ENCODE peak calls at places on chromosomes 6 and 20, in four cellular contexts. One of them, this sample, is unnamed.

GRCh38 chr6:36642913-36643817 is 35.3 kb upstream of the CDKN1A start:
- DNase-seq in SK-N-SH: no peak
- DNase-seq in K562: no peak
- DNase-seq in GM12878: no peak
- DNase-seq in this sample: no peak

GRCh38 chr20:4225778-4226177 is 210.4 kb upstream of the RNF24 start:
- DNase-seq in SK-N-SH: no peak
- DNase-seq in K562: no peak
- DNase-seq in GM12878: no peak
- DNase-seq in this sample: no peak

GRCh38 chr6:82073484-82073883 is 174.1 kb downstream of the IBTK start:
- DNase-seq in SK-N-SH: no peak
- DNase-seq in K562: no peak
- DNase-seq in GM12878: no peak
- DNase-seq in this sample: no peak

GRCh38 chr6:112979830-112980229 is 632.7 kb downstream of the RFPL4B start:
- DNase-seq in SK-N-SH: peak
- DNase-seq in K562: no peak
- DNase-seq in GM12878: no peak
- DNase-seq in this sample: no peak

GRCh38 chr6:10411131-10411914 is 3.6 kb downstream of the TFAP2A start:
- DNase-seq in SK-N-SH: no peak
- DNase-seq in K562: no peak
- DNase-seq in GM12878: no peak
- DNase-seq in this sample: no peak

GRCh38 chr6:20708367-20709124 is 174.3 kb downstream of the CDKAL1 start:
- DNase-seq in SK-N-SH: no peak
- DNase-seq in K562: no peak
- DNase-seq in GM12878: peak
- DNase-seq in this sample: no peak

GRCh38 chr20:38258545-38259223 is 1.9 kb downstream of the KIAA1755 start:
- DNase-seq in SK-N-SH: no peak
- DNase-seq in K562: no peak
- DNase-seq in GM12878: no peak
- DNase-seq in this sample: no peak

GRCh38 chr6:16180696-16181428 is 52.0 kb downstream of the MYLIP start:
- DNase-seq in SK-N-SH: no peak
- DNase-seq in K562: no peak
- DNase-seq in GM12878: no peak
- DNase-seq in this sample: no peak

GRCh38 chr6:45808917-45809316 is 206.7 kb downstream of the CLIC5 start:
- DNase-seq in SK-N-SH: no peak
- DNase-seq in K562: no peak
- DNase-seq in GM12878: no peak
- DNase-seq in this sample: no peak

GRCh38 chr6:130240232-130240631 is 17.5 kb upstream of the SAMD3 start:
- DNase-seq in SK-N-SH: no peak
- DNase-seq in K562: no peak
- DNase-seq in GM12878: no peak
- DNase-seq in this sample: no peak

GRCh38 chr20:6994452-6994851 is 227.0 kb downstream of the BMP2 start:
- DNase-seq in SK-N-SH: no peak
- DNase-seq in K562: no peak
- DNase-seq in GM12878: no peak
- DNase-seq in this sample: no peak

GRCh38 chr6:22249646-22250045 is 47.2 kb downstream of the PRL start:
- DNase-seq in SK-N-SH: no peak
- DNase-seq in K562: no peak
- DNase-seq in GM12878: no peak
- DNase-seq in this sample: no peak

GRCh38 chr6:80767808-80768207 is 661.3 kb downstream of the BCKDHB start:
- DNase-seq in SK-N-SH: no peak
- DNase-seq in K562: no peak
- DNase-seq in GM12878: no peak
- DNase-seq in this sample: no peak

GRCh38 chr6:35082046-35082732 is 59.0 kb downstream of the TCP11 start:
- DNase-seq in SK-N-SH: no peak
- DNase-seq in K562: no peak
- DNase-seq in GM12878: no peak
- DNase-seq in this sample: no peak

GRCh38 chr6:99603421-99604160 is 3.0 kb upstream of the PRDM13 start:
- DNase-seq in SK-N-SH: peak
- DNase-seq in K562: peak
- DNase-seq in GM12878: no peak
- DNase-seq in this sample: no peak

GRCh38 chr6:28682542-28682941 is 156.9 kb downstream of the GPX5 start:
- DNase-seq in SK-N-SH: no peak
- DNase-seq in K562: no peak
- DNase-seq in GM12878: no peak
- DNase-seq in this sample: no peak

GRCh38 chr6:215335-216034 is 76.8 kb upstream of the DUSP22 start:
- DNase-seq in SK-N-SH: no peak
- DNase-seq in K562: no peak
- DNase-seq in GM12878: peak
- DNase-seq in this sample: no peak

GRCh38 chr20:40173877-40174276 is 515.2 kb downstream of the MAFB start:
- DNase-seq in SK-N-SH: no peak
- DNase-seq in K562: no peak
- DNase-seq in GM12878: no peak
- DNase-seq in this sample: no peak

GRCh38 chr20:46119547-46119946 is 1.4 kb downstream of the CD40 start:
- DNase-seq in SK-N-SH: no peak
- DNase-seq in K562: no peak
- DNase-seq in GM12878: no peak
- DNase-seq in this sample: no peak

GRCh38 chr20:46119028-46119546 is 973 bp downstream of the CD40 start:
- DNase-seq in SK-N-SH: no peak
- DNase-seq in K562: no peak
- DNase-seq in GM12878: peak
- DNase-seq in this sample: no peak

GRCh38 chr20:46120136-46120535 is 2.0 kb downstream of the CD40 start:
- DNase-seq in SK-N-SH: no peak
- DNase-seq in K562: no peak
- DNase-seq in GM12878: no peak
- DNase-seq in this sample: no peak

GRCh38 chr20:46118481-46119020 is 437 bp downstream of the CD40 start:
- DNase-seq in SK-N-SH: no peak
- DNase-seq in K562: no peak
- DNase-seq in GM12878: no peak
- DNase-seq in this sample: no peak

GRCh38 chr20:46117704-46118467 is at the start of gene CD40:
- DNase-seq in SK-N-SH: peak
- DNase-seq in K562: peak
- DNase-seq in GM12878: peak
- DNase-seq in this sample: peak
- H3K27ac ChIP-seq in SK-N-SH: no peak
- H3K27ac ChIP-seq in K562: no peak
- H3K27ac ChIP-seq in GM12878: peak
- H3K27ac ChIP-seq in this sample: no peak

GRCh38 chr6:121319112-121319553 is 15.1 kb downstream of the TBC1D32 start:
- DNase-seq in SK-N-SH: no peak
- DNase-seq in K562: peak
- DNase-seq in GM12878: no peak
- DNase-seq in this sample: no peak
- TF ChIP-seq CTCF in SK-N-SH: no peak
- TF ChIP-seq CTCF in K562: peak
- TF ChIP-seq CTCF in GM12878: peak
- TF ChIP-seq CTCF in this sample: no peak

GRCh38 chr6:70604254-70604653 is 37.5 kb downstream of the SDHAF4 start:
- DNase-seq in SK-N-SH: no peak
- DNase-seq in K562: no peak
- DNase-seq in GM12878: no peak
- DNase-seq in this sample: no peak
- TF ChIP-seq GABPA in SK-N-SH: no peak
- TF ChIP-seq GABPA in K562: no peak
- TF ChIP-seq GABPA in GM12878: no peak
- TF ChIP-seq GABPA in this sample: no peak

GRCh38 chr6:52513896-52514295 is 63.0 kb downstream of the TRAM2 start:
- DNase-seq in SK-N-SH: no peak
- DNase-seq in K562: no peak
- DNase-seq in GM12878: no peak
- DNase-seq in this sample: no peak

GRCh38 chr6:52516269-52516668 is 60.6 kb downstream of the TRAM2 start:
- DNase-seq in SK-N-SH: no peak
- DNase-seq in K562: no peak
- DNase-seq in GM12878: no peak
- DNase-seq in this sample: no peak

GRCh38 chr6:52514514-52514913 is 62.3 kb downstream of the TRAM2 start:
- DNase-seq in SK-N-SH: no peak
- DNase-seq in K562: no peak
- DNase-seq in GM12878: no peak
- DNase-seq in this sample: no peak

GRCh38 chr6:52516943-52517342 is 59.9 kb downstream of the TRAM2 start:
- DNase-seq in SK-N-SH: no peak
- DNase-seq in K562: no peak
- DNase-seq in GM12878: no peak
- DNase-seq in this sample: no peak

DNA sequence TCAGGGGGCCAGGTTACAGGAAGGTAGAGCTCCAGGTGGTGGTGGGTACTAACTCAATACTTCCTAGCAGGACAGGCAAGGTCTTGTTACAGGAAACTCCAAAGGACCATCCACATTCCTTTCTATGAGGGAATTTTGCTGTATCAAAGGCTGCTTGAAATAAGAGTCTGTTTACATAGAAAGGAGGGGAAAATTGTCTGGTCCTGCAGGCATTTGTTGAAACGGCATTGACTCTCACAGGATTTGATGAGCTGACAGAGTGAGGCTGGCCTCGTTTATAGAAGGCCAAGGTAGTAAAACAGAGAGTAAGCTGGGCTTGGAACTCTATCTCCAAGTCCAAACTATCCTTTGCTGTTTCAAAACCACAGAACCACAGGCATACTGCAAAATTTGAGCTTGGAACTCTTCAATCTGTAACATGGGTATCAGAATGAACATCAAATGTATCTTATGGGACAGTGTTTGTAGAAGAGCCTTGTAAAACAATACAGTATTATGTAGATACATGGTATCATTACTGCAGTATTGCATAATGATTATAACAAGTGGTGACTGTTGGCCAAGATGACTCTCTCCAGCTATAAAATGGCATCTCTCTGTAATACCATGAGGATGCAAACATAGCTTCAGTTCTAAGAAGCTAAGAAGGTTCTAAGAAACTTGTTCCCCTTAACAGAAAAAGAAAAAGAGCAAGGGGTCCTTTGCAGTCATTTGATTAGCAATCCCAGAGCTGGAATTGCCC is 61.5 kb downstream of the TRAM2 start:
- DNase-seq in SK-N-SH: no peak
- DNase-seq in K562: no peak
- DNase-seq in GM12878: no peak
- DNase-seq in this sample: no peak
- H3K27ac ChIP-seq in SK-N-SH: peak
- H3K27ac ChIP-seq in K562: no peak
- H3K27ac ChIP-seq in GM12878: no peak
- H3K27ac ChIP-seq in this sample: no peak

GRCh38 chr6:143060354-143060805 is 309 bp upstream of the AIG1 start:
- DNase-seq in SK-N-SH: peak
- DNase-seq in K562: peak
- DNase-seq in GM12878: peak
- DNase-seq in this sample: peak
- TF ChIP-seq CTCF in SK-N-SH: no peak
- TF ChIP-seq CTCF in K562: peak
- TF ChIP-seq CTCF in GM12878: peak
- TF ChIP-seq CTCF in this sample: no peak

GRCh38 chr6:14729186-14729871 is 516.5 kb upstream of the JARID2 start:
- DNase-seq in SK-N-SH: no peak
- DNase-seq in K562: no peak
- DNase-seq in GM12878: peak
- DNase-seq in this sample: no peak

GRCh38 chr6:14728396-14729024 is 517.4 kb upstream of the JARID2 start:
- DNase-seq in SK-N-SH: no peak
- DNase-seq in K562: peak
- DNase-seq in GM12878: no peak
- DNase-seq in this sample: peak

GRCh38 chr6:14726816-14727493 is 518.9 kb upstream of the JARID2 start:
- DNase-seq in SK-N-SH: no peak
- DNase-seq in K562: no peak
- DNase-seq in GM12878: no peak
- DNase-seq in this sample: peak

GRCh38 chr6:14730654-14731053 is 515.2 kb upstream of the JARID2 start:
- DNase-seq in SK-N-SH: no peak
- DNase-seq in K562: no peak
- DNase-seq in GM12878: no peak
- DNase-seq in this sample: no peak

DNA sequence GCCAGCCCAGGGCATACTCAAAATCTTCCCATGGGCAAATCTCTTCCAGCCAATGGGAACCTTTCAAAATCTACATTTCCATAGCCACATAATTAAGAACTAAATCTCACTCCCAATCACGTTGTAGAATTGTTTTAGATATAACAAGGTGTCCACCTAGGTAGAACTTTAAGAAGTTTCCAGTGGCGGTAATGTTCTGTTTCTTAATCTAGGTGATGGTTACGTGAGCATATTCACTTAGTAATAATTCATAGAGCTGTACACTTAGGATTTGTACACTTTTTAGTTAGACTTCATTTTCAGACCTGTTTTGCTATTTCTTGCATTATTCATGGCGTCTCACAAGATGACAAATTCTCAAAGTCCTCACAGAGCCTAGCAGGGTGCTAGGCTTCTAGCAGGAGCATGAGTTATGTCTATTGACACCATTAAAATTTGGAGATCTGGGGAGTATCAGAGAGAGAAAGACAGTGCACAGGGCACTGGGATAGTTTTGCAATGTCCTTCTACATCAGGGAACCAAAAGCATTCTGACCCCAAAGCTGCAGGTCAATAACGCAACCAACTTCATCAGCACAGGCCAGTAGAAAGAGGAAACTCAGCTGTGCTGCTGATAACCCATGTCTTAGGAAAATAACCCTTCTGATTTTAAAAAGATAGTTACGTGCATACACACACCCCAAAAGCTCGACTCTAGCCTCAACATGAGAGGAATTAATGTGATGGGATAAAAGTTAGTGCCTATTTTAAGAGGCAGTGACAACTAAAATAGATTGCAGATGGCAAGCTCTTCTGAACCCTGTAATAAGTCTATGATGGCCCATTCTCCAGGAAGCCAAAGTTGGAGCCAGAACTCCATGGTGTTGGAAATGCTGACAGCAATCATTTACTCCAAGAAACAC is 518.1 kb upstream of the JARID2 start:
- DNase-seq in SK-N-SH: no peak
- DNase-seq in K562: no peak
- DNase-seq in GM12878: no peak
- DNase-seq in this sample: peak
- TF ChIP-seq GABPA in SK-N-SH: no peak
- TF ChIP-seq GABPA in K562: no peak
- TF ChIP-seq GABPA in GM12878: no peak
- TF ChIP-seq GABPA in this sample: no peak

DNA sequence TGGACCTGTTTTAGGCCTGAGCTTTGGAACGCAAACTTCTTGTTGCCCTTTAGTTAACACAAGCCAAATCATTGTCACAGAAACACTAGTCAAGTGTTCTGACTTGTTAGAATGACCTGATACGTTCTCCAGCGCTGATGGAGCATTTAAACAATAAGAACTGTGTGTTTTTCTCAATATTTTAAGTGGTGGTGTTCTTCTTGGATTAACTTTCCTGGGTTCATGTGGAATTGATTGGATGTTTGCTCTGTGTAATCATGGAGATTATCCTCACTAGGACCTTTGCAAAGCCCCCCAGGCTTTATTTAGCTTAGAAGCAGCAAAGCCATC is 1.6 kb downstream of the LRRC1 start:
- DNase-seq in SK-N-SH: no peak
- DNase-seq in K562: no peak
- DNase-seq in GM12878: no peak
- DNase-seq in this sample: no peak
- H3K27ac ChIP-seq in SK-N-SH: no peak
- H3K27ac ChIP-seq in K562: no peak
- H3K27ac ChIP-seq in GM12878: no peak
- H3K27ac ChIP-seq in this sample: no peak